ENCODE peak calls at places on chromosome 19, in five cellular contexts. M, U, Y, P and Z are unnamed samples. For H3K4me1 and H3K27me3, the result is how much of the 10 kb centered on the place peaks cover.

GRCh38 chr19:3441089-3441985 is 39.0 kb downstream of the SMIM24 start:
- DNase-seq in M (no peak), U (no peak), Y (no peak), P (no peak), Z (no peak)

GRCh38 chr19:7113233-7113632 is 43.7 kb downstream of the ZNF557 start:
- DNase-seq in M (no peak), U (no peak), Y (no peak), P (no peak), Z (no peak)

GRCh38 chr19:5257155-5258045 is 83.2 kb downstream of the PTPRS start:
- DNase-seq in M (no peak), U (no peak), Y (no peak), P (no peak), Z (no peak)

GRCh38 chr19:2640563-2641331 is 61.7 kb downstream of the GNG7 start:
- DNase-seq in M (no peak), U (no peak), Y (no peak), P (no peak), Z (no peak)

GRCh38 chr19:10516671-10517286 is 468 bp downstream of the S1PR5 start:
- DNase-seq in M (no peak), U (no peak), Y (no peak), P (peak), Z (no peak)

GRCh38 chr19:35731353-35731752 is 10.9 kb downstream of the IGFLR1 start:
- DNase-seq in M (no peak), U (no peak), Y (no peak), P (no peak), Z (no peak)

GRCh38 chr19:5447700-5448311 is 7.4 kb upstream of the ZNRF4 start:
- DNase-seq in M (peak), U (no peak), Y (no peak), P (no peak), Z (no peak)

GRCh38 chr19:49469828-49470614 is 4.0 kb upstream of the FLT3LG start:
- DNase-seq in M (no peak), U (peak), Y (peak), P (no peak), Z (no peak)

GRCh38 chr19:2478756-2479555 is 3.0 kb downstream of the GADD45B start:
- DNase-seq in M (peak), U (peak), Y (peak), P (peak), Z (peak)

GRCh38 chr19:11481777-11482383 is 1.0 kb upstream of the ELAVL3 start:
- DNase-seq in M (peak), U (peak), Y (peak), P (peak), Z (peak)

GRCh38 chr19:20245309-20245708 is 78.3 kb downstream of the ZNF486 start:
- DNase-seq in M (no peak), U (no peak), Y (no peak), P (no peak), Z (no peak)

GRCh38 chr19:18390075-18390909 is 4.3 kb downstream of the GDF15 start:
- DNase-seq in M (no peak), U (no peak), Y (no peak), P (no peak), Z (no peak)

GRCh38 chr19:41532526-41532925 is 43.4 kb upstream of the CEACAM21 start:
- DNase-seq in M (no peak), U (no peak), Y (no peak), P (no peak), Z (no peak)
- H3K4me1 ChIP-seq in M (under half), U (under half), Y (under half), P (under half), Z (under half)

DNA sequence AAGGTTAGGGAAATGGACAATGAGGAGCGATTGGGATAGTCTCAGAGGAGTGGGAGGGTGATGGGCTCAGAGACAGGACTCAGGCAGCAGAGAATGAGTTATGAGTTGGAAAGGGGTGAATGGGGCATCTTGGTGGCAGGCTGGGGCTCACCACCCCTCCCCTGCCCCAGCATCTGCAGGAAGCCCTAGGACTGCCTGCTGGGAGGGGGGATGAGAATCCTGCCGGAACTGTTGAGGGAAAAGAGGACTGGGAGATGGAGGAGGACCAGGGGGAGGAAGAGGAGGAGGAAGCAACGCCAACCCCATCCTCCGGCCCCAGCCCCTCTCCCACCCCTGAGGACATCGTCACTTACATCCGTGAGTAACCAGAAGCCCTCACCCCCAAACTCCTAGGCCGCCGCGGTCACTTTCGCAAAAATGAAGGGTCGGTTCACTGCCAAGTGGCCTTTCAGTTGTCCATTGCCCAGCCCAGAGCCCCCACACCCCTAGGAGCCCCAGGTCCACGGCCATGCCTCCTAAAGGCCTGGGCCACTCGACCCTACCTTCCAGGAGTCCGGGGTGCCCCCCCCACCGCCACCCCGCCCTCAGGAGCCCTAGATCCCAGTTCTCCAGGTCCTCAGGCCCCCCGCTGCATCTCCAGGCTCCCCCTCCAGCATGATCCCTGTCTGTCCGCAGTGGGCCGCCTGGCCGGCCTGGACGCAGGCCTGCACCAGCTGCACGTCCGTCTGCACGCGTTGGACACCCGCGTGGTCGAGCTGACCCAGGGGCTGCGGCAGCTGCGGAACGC is 764 bp downstream of the CLEC11A start:
- DNase-seq in M (no peak), U (no peak), Y (no peak), P (no peak), Z (peak)
- H3K27me3 ChIP-seq in M (under half), U (half or more), Y (under half), P (under half), Z (under half)

GRCh38 chr19:41597600-41598041 is 21.7 kb downstream of the CEACAM21 start:
- DNase-seq in M (peak), U (peak), Y (peak), P (peak), Z (peak)

GRCh38 chr19:41599175-41599966 is 23.4 kb downstream of the CEACAM21 start:
- DNase-seq in M (no peak), U (no peak), Y (no peak), P (no peak), Z (no peak)

GRCh38 chr19:41591951-41592562 is 16.1 kb downstream of the CEACAM21 start:
- DNase-seq in M (no peak), U (no peak), Y (no peak), P (no peak), Z (no peak)

GRCh38 chr19:41595258-41595889 is 19.4 kb downstream of the CEACAM21 start:
- DNase-seq in M (peak), U (peak), Y (peak), P (peak), Z (peak)

DNA sequence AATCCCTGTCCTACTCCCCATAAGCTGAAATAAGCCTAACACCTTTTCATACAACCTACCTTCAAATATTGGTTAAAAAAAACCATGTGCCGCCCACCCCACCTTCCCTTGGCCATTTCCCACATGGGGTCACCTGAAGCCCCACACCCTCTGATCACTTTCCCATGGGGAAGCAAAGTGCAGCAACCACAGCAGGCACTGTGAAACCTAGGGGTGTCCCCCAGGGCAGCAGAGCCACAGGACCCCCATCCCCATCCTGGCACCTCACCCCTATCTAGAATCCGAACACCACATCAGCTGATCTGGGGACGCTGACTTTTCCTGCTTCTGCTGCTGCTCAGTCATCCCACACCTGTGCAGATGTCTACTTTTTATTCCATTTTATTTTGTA is 19.9 kb downstream of the CEACAM21 start:
- DNase-seq in M (no peak), U (no peak), Y (no peak), P (no peak), Z (no peak)
- H3K27ac ChIP-seq in M (no peak), U (no peak), Y (no peak), P (no peak), Z (no peak)

GRCh38 chr19:29677001-29677781 is 11.9 kb downstream of the PLEKHF1 start:
- DNase-seq in M (no peak), U (no peak), Y (no peak), P (no peak), Z (no peak)

GRCh38 chr19:29674374-29675119 is 9.3 kb downstream of the PLEKHF1 start:
- DNase-seq in M (no peak), U (no peak), Y (no peak), P (no peak), Z (no peak)

GRCh38 chr19:29676586-29676985 is 11.3 kb downstream of the PLEKHF1 start:
- DNase-seq in M (no peak), U (no peak), Y (no peak), P (no peak), Z (no peak)

GRCh38 chr19:29675120-29675649 is 9.9 kb downstream of the PLEKHF1 start:
- DNase-seq in M (no peak), U (no peak), Y (no peak), P (no peak), Z (no peak)

DNA sequence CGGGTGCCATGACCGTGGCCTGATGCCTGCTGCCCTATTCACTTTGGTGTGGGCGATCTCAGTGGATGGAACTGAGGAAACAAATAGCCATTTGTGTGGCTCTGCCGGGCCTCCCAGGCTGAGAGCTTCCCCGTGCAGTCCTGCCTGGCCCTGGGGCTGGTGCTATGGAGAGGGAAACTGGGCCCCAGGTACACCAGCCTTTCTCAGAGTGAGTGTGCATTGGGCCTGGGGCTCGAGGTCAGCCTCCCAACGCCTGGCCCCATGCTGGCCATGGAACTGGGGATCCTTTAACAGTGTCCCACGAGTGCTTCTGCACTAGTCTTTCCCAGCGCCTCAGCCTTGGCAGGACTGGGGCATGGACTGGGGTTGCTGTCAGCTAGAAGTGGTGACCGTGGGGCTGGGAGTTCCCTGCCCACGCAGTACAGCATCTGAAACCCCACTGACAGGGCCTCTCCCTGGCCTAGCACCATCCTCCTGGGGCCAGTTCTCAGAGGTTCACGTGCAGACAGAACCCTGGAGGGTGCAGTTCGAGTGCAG is 10.5 kb downstream of the PLEKHF1 start:
- DNase-seq in M (no peak), U (no peak), Y (no peak), P (no peak), Z (no peak)
- H3K4me1 ChIP-seq in M (under half), U (under half), Y (half or more), P (under half), Z (under half)